ENCODE peak calls at places on chromosomes 13 and 19, in nine cellular contexts. V, X, F, L, U, N, T, C and A are unnamed samples.
A peak's percentile ranks its signal among the peaks of the same experiment; 100 is the strongest.

GRCh38 chr19:7545904-7546303 is 10.4 kb downstream of the PNPLA6 start:
- DNase-seq in V (no peak), X (no peak), F (no peak), L (no peak), U (no peak), N (no peak), T (no peak), C (peak; percentile 76), A (no peak)

GRCh38 chr19:31110331-31110730 is 238.9 kb downstream of the TSHZ3 start:
- DNase-seq in V (peak; percentile 19), X (no peak), F (peak; percentile 36), L (peak; percentile 57), U (no peak), N (no peak), T (no peak), C (peak; percentile 16), A (peak; percentile 48)

GRCh38 chr19:17244618-17245534 is 843 bp downstream of the NR2F6 start:
- DNase-seq in V (no peak), X (no peak), F (peak; percentile 55), L (no peak), U (no peak), N (no peak), T (no peak), C (peak; percentile 31), A (no peak)

GRCh38 chr19:7500811-7501450 is 12.1 kb upstream of the PEX11G start:
- DNase-seq in V (peak; percentile 89), X (peak; percentile 47), F (peak; percentile 93), L (peak; percentile 91), U (no peak), N (peak; percentile 78), T (peak; percentile 35), C (no peak), A (peak; percentile 60)

GRCh38 chr19:48378194-48378570 is 13.2 kb downstream of the KDELR1 start:
- DNase-seq in V (no peak), X (no peak), F (no peak), L (no peak), U (no peak), N (no peak), T (no peak), C (peak; percentile 51), A (no peak)

GRCh38 chr19:10006335-10006708 is 4.0 kb downstream of the COL5A3 start:
- DNase-seq in V (no peak), X (no peak), F (no peak), L (no peak), U (no peak), N (no peak), T (no peak), C (no peak), A (no peak)

GRCh38 chr13:34942732-34943674 is 933 bp downstream of the NBEA start:
- DNase-seq in V (peak; percentile 38), X (peak; percentile 19), F (peak; percentile 69), L (peak; percentile 61), U (no peak), N (no peak), T (no peak), C (no peak), A (no peak)

GRCh38 chr19:13868663-13869062 is 8.3 kb upstream of the NANOS3 start:
- DNase-seq in V (no peak), X (no peak), F (no peak), L (no peak), U (no peak), N (no peak), T (no peak), C (no peak), A (no peak)

GRCh38 chr13:102814025-102814607 is 15.2 kb downstream of the BIVM start:
- DNase-seq in V (no peak), X (no peak), F (no peak), L (no peak), U (no peak), N (no peak), T (no peak), C (no peak), A (no peak)
- TF ChIP-seq MAX in V (no peak), X (no peak), F (no peak), L (no peak), U (no peak), N (no peak), T (no peak), C (no peak), A (no peak)

GRCh38 chr19:38248421-38248820 is 7.8 kb downstream of the PPP1R14A start:
- DNase-seq in V (no peak), X (no peak), F (no peak), L (no peak), U (no peak), N (no peak), T (no peak), C (no peak), A (no peak)

GRCh38 chr19:38245826-38246498 is 10.2 kb downstream of the PPP1R14A start:
- DNase-seq in V (no peak), X (no peak), F (no peak), L (no peak), U (no peak), N (no peak), T (no peak), C (no peak), A (no peak)

GRCh38 chr19:38250428-38250820 is 5.8 kb downstream of the PPP1R14A start:
- DNase-seq in V (no peak), X (no peak), F (no peak), L (no peak), U (no peak), N (no peak), T (no peak), C (no peak), A (no peak)

GRCh38 chr19:38247126-38247525 is 9.0 kb downstream of the PPP1R14A start:
- DNase-seq in V (no peak), X (no peak), F (no peak), L (no peak), U (no peak), N (no peak), T (no peak), C (no peak), A (no peak)

DNA sequence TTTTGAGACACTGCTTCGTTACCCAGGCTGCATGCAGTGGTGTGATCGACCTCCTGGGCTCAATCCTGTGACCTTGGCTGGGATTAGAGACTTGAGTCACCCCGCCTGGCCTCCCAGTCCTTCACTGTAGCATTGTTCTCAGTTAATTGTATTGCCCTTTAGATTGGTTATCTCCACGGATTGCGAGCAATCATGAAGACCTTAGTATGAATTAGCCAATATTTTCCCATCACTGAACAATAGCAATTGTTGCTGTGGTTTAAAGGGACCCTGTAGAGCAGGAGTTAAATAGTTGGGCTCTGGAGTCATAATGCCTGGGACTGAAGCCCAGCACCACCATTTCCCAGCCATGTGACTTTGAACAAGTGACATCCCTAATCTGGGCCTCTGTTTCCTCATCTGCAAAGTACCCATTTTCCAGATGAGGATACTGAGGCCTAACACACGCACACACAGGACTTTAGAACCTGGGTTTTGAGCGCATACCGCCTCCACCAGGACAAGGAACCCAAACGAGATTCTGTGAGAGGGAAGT is 8.4 kb downstream of the PPP1R14A start:
- DNase-seq in V (no peak), X (no peak), F (no peak), L (no peak), U (no peak), N (no peak), T (peak; percentile 80), C (no peak), A (no peak)
- TF ChIP-seq MAX in V (peak; percentile 36), X (no peak), F (no peak), L (no peak), U (no peak), N (no peak), T (peak; percentile 13), C (no peak), A (no peak)

GRCh38 chr19:35991731-35992450 is 3.1 kb upstream of the SDHAF1 start:
- DNase-seq in V (no peak), X (no peak), F (no peak), L (no peak), U (no peak), N (no peak), T (no peak), C (no peak), A (no peak)

GRCh38 chr19:35990771-35991730 is 3.9 kb upstream of the SDHAF1 start:
- DNase-seq in V (no peak), X (no peak), F (no peak), L (no peak), U (no peak), N (no peak), T (peak; percentile 46), C (no peak), A (no peak)

GRCh38 chr19:35995655-35995993 is 636 bp downstream of the SDHAF1 start:
- DNase-seq in V (peak; percentile 69), X (peak; percentile 21), F (peak; percentile 67), L (peak; percentile 76), U (no peak), N (no peak), T (peak; percentile 27), C (peak; percentile 66), A (no peak)

GRCh38 chr19:35994868-35995654 is at the start of gene SDHAF1:
- DNase-seq in V (peak; percentile 98), X (peak; percentile 92), F (peak; percentile 97), L (peak; percentile 96), U (peak; percentile 84), N (peak; percentile 85), T (peak; percentile 90), C (peak; percentile 93), A (peak; percentile 95)

DNA sequence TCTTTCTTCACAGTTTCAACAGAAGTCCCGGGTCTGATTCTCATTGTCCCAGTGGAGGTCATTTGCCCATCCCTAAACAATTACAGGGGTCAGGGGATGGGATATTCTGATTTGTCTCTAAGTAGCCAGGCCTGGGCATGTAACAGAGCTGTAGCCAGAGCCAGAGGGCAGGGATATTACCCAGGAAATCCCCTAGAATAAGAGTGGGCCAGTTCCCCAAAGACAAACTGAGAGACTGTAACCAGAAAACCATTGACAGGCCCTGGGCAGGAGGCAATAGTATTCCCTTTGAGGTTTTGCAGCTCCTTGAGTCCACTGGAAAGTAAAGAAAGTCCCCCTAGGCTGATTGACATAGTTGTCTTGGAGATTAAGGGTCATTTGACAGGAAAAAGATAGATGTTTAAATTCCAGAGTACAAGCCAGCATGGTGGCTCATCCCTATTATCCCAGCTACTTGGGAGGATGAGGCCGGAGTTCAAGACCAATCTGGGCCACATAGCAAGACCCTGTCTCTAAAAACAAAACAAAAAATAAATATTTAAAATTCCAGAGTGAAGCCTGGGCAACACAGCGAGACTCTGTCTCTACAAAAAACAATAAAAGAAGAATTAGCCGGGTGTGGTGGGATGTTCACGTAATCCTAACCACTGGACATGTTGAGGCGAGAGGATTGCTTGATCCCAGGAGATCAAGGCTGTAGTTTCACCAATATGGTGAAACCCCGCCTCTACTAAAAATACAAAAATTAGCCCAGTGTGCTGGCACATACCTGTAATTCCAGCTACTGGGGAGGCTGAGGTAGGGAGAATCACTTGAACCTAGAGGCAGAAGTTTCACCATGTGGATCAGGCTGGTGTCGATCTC is 1.9 kb upstream of the SDHAF1 start:
- DNase-seq in V (no peak), X (no peak), F (no peak), L (no peak), U (no peak), N (no peak), T (no peak), C (no peak), A (no peak)
- TF ChIP-seq MAX in V (no peak), X (no peak), F (no peak), L (no peak), U (no peak), N (no peak), T (no peak), C (no peak), A (no peak)

DNA sequence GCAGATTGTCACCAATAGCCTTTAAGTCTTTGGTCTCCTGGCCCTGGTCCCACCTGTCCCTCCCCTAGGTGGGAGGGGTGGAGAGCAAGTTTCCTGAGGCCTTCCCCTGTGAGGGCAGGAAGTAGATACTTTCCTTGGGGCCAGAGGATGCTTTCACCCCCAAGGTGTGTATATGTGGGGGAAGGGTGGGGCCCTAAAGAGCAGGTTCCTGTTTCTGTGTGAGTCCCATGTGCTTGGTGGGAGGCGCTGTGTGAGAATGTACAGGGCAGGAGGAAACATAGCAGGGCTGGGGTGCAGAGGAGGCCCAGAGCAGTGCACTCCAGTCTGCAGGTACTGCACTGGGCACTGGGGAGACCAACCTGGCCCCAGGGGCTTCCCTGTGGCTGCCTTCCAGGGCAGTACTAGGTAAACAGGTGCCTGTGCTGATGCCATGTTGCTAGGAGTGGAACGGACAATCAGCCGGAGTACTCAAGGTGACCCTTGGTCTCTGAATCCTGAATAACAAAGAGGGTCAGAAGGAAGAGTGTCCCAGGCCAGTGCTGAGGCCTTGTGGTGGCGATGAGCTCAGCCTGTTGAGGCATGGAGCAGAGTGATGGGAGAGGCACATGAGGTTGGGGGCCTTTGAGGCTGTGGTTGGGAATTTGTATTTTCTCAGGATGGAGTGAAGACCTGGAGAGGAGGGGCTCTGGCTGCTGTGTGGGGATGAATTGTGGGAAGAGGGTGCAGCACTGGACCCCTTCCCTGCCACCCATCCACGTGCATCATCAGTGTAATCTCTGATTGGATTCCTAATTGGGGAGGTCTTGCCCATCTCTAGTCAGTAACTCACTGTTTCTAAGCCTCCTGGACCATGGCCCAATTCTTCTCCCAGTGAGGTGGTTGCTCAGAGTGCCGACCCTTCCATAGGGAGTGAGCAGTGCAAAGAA is 5.1 kb downstream of the EGLN2 start:
- DNase-seq in V (no peak), X (no peak), F (no peak), L (no peak), U (peak; percentile 57), N (no peak), T (peak; percentile 52), C (peak; percentile 34), A (no peak)
- TF ChIP-seq MAX in V (no peak), X (no peak), F (no peak), L (no peak), U (peak; percentile 39), N (no peak), T (no peak), C (peak; percentile 25), A (no peak)